ENCODE peak calls at places on chromosomes 5 and 9, in seven cellular contexts. E, T, C, I, R, W and B are unnamed samples. For H3K4me1, the result is how much of the 10 kb centered on the place peaks cover.

GRCh38 chr5:177389368-177390169 is 5.3 kb downstream of the SLC34A1 start:
- DNase-seq in R (peak), C (peak), W (no peak), E (no peak), T (no peak), I (no peak), B (no peak)

GRCh38 chr9:83794051-83794450 is 23.5 kb downstream of the GKAP1 start:
- DNase-seq in I (no peak), R (no peak), C (no peak), E (no peak), W (no peak), T (no peak), B (no peak)

GRCh38 chr5:150513375-150514309 is 5.7 kb downstream of the NDST1 start:
- DNase-seq in W (no peak), I (no peak), E (peak), R (no peak), C (no peak), T (no peak), B (no peak)

GRCh38 chr9:4821133-4821532 is 28.4 kb downstream of the RCL1 start:
- DNase-seq in C (no peak), T (no peak), R (no peak), W (no peak), I (no peak), E (no peak), B (no peak)

GRCh38 chr5:19044931-19045695 is 942.9 kb downstream of the CDH18 start:
- DNase-seq in R (no peak), T (no peak), C (no peak), I (no peak), E (no peak), W (no peak), B (no peak)

GRCh38 chr5:80230269-80230992 is 25.4 kb downstream of the SERINC5 start:
- DNase-seq in T (no peak), R (no peak), C (no peak), I (no peak), E (no peak), W (no peak), B (no peak)

GRCh38 chr5:5342784-5343183 is 79.7 kb upstream of the ICE1 start:
- DNase-seq in C (peak), R (no peak), E (no peak), W (no peak), I (no peak), T (no peak), B (no peak)

GRCh38 chr9:136155576-136155975 is 36.9 kb upstream of the TMEM250 start:
- DNase-seq in R (no peak), I (no peak), E (no peak), C (no peak), T (no peak), W (no peak), B (no peak)

GRCh38 chr9:13688223-13688989 is 408.9 kb upstream of the MPDZ start:
- DNase-seq in W (peak), I (no peak), C (peak), T (no peak), R (no peak), E (no peak), B (no peak)

GRCh38 chr9:34334916-34335315 is 5.5 kb downstream of the NUDT2 start:
- DNase-seq in T (no peak), I (no peak), C (no peak), W (no peak), R (no peak), E (no peak), B (no peak)

GRCh38 chr5:10507575-10508024 is 56.3 kb upstream of the ANKRD33B start:
- DNase-seq in E (no peak), C (peak), R (no peak), T (no peak), I (no peak), W (no peak), B (no peak)
- H3K27ac ChIP-seq in E (peak), C (peak), R (no peak), T (no peak), I (no peak), W (no peak), B (no peak)

GRCh38 chr9:97866848-97867247 is 13.8 kb downstream of the FOXE1 start:
- DNase-seq in I (no peak), R (peak), T (no peak), W (no peak), C (no peak), E (no peak), B (no peak)
- H3K4me3 ChIP-seq in I (no peak), R (no peak), T (no peak), W (no peak), C (no peak), E (no peak), B (no peak)

GRCh38 chr9:69180200-69180599 is 6.1 kb downstream of the TJP2 start:
- DNase-seq in T (no peak), W (no peak), I (no peak), E (no peak), R (no peak), C (no peak), B (no peak)
- H3K4me1 ChIP-seq in T (half or more), W (under half), I (half or more), E (under half), R (under half), C (half or more), B (under half)

DNA sequence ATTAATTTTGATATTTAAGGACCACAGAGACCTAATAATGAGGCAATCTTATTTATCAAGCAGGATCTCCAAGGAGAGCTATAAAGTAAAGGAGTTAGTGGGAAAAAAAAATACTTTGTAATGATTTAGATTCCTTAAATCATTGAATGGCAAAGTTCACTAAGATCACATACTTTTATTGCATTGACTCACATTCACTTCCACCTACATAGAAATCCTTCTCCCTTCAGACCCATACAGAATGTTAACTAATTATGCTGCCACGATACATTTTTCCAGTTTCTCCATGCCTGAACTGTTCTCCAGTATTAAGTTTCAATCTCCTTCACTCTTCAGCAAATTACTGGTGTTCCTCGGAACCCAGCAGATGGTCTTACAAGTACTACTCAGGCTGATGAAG is 388.7 kb downstream of the EFNA5 start:
- DNase-seq in R (no peak), C (peak), W (no peak), T (no peak), I (no peak), E (no peak), B (no peak)
- H3K27ac ChIP-seq in R (no peak), C (no peak), W (no peak), T (no peak), I (no peak), E (no peak), B (no peak)

GRCh38 chr9:113564804-113565237 is 101.3 kb downstream of the RGS3 start:
- DNase-seq in R (no peak), I (peak), C (no peak), E (peak), T (peak), W (peak), B (peak)
- H3K4me3 ChIP-seq in R (no peak), I (peak), C (no peak), E (peak), T (no peak), W (peak), B (peak)

GRCh38 chr9:107284636-107285035 is 1.6 kb downstream of the RAD23B start:
- DNase-seq in C (no peak), T (no peak), W (no peak), I (no peak), R (no peak), E (no peak), B (no peak)
- H3K4me1 ChIP-seq in C (under half), T (half or more), W (under half), I (half or more), R (under half), E (under half), B (under half)

GRCh38 chr5:121053055-121053985 is 589.2 kb downstream of the PRR16 start:
- DNase-seq in I (no peak), E (no peak), W (no peak), R (no peak), C (peak), T (no peak), B (no peak)
- H3K27ac ChIP-seq in I (no peak), E (no peak), W (no peak), R (no peak), C (no peak), T (no peak), B (no peak)

DNA sequence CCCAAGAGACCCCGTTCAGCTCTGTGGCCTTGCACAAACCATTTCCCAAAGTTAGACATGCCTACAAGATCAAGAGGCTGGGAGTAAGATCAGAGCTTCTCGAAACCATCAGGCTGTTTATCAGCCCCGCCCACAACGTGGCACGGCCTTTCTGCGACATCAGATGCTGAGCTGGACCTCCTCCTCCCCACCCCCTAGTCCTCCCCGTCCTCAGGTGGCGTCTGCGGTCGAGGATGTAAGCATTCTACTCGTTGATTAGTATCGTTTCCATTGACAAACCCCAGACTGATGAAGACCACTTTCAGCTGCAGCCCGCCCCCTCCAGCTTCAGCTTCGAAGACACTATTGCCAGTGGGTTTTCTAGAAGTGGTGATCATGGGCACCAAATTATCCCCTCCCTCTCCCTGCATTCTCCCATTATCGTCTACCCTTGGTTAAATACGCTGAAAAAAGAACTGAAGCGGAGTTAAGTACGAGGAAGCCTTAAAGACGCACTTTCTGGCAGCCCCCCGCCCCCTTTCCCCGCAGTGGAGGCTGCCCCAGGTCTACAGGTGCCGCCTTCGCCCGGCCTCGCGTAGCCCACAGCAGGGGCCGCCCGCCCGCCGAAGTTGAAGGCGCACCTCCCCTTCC is 1.1 kb downstream of the PPIC start:
- DNase-seq in C (peak), T (peak), R (no peak), I (peak), W (peak), E (peak), B (peak)
- H3K4me3 ChIP-seq in C (peak), T (peak), R (no peak), I (peak), W (peak), E (peak), B (peak)

DNA sequence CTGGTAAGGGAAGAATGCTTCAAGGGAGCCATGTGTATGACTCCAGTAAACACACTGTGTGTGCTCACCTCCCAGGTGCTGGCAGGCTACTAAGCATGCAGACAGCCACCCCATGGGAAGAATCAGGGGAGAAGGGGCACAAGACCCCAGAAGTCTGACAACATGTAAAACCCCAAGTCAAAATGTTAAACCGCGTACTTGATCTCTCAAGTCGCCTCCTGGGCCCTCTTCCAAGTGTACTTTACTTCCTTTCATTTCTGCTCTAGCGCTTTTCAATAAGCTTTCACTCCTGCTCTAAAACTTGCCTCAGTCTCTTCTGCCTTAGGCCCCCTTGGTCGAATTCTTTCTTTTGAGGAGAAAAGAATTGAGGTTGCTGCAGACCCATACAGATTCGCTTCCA is 31.3 kb downstream of the DAPK1 start:
- DNase-seq in W (no peak), R (no peak), T (no peak), E (no peak), I (no peak), C (no peak), B (no peak)
- H3K4me1 ChIP-seq in W (under half), R (under half), T (under half), E (under half), I (under half), C (under half), B (under half)

GRCh38 chr9:92728831-92729734 is 35.5 kb downstream of the BICD2 start:
- DNase-seq in E (peak), C (no peak), W (peak), I (no peak), R (no peak), T (peak), B (peak)

GRCh38 chr9:92730897-92731296 is 33.7 kb downstream of the BICD2 start:
- DNase-seq in E (no peak), W (no peak), R (no peak), I (no peak), T (no peak), C (no peak), B (peak)

GRCh38 chr9:92726971-92727715 is 37.5 kb downstream of the BICD2 start:
- DNase-seq in R (no peak), C (no peak), T (no peak), E (no peak), I (peak), W (peak), B (no peak)

GRCh38 chr9:92727716-92728700 is 36.6 kb downstream of the BICD2 start:
- DNase-seq in T (no peak), W (peak), I (no peak), C (no peak), E (no peak), R (no peak), B (peak)

GRCh38 chr9:92729735-92730155 is 34.9 kb downstream of the BICD2 start:
- DNase-seq in C (no peak), E (no peak), W (no peak), R (no peak), T (peak), I (no peak), B (peak)
- H3K27ac ChIP-seq in C (no peak), E (no peak), W (no peak), R (peak), T (no peak), I (no peak), B (no peak)